ENCODE peak calls at places on chromosomes 12 and 14, in nine cellular contexts. D, P, S, A, W, U, M, K and Z are unnamed samples.

GRCh38 chr14:68144051-68144681 is 324.6 kb downstream of the RAD51B start:
- DNase-seq in D (no peak), P (peak), S (peak), A (no peak), W (no peak), U (no peak), M (no peak), K (no peak), Z (no peak)

GRCh38 chr12:121637231-121637914 is 11.0 kb downstream of the ORAI1 start:
- DNase-seq in D (no peak), P (no peak), S (no peak), A (no peak), W (peak), U (no peak), M (no peak), K (no peak), Z (peak)

GRCh38 chr14:75566321-75566720 is 12.1 kb upstream of the FLVCR2 start:
- DNase-seq in D (no peak), P (peak), S (no peak), A (no peak), W (peak), U (no peak), M (no peak), K (no peak), Z (no peak)

GRCh38 chr12:14892726-14893442 is 7.2 kb upstream of the MGP start:
- DNase-seq in D (no peak), P (peak), S (peak), A (no peak), W (no peak), U (no peak), M (peak), K (no peak), Z (peak)

GRCh38 chr14:24443053-24443683 is 592 bp upstream of the SDR39U1 start:
- DNase-seq in D (no peak), P (no peak), S (no peak), A (no peak), W (no peak), U (no peak), M (peak), K (no peak), Z (no peak)

GRCh38 chr12:132219323-132219722 is 75.1 kb downstream of the NOC4L start:
- DNase-seq in D (no peak), P (no peak), S (no peak), A (no peak), W (no peak), U (peak), M (no peak), K (no peak), Z (no peak)

GRCh38 chr12:103672401-103673119 is 85.5 kb downstream of the STAB2 start:
- DNase-seq in D (no peak), P (peak), S (no peak), A (no peak), W (no peak), U (no peak), M (no peak), K (no peak), Z (no peak)

GRCh38 chr12:76621582-76622024 is 62.0 kb upstream of the OSBPL8 start:
- DNase-seq in D (peak), P (peak), S (peak), A (peak), W (peak), U (peak), M (peak), K (peak), Z (peak)

GRCh38 chr14:92951912-92952471 is 29.0 kb downstream of the CHGA start:
- DNase-seq in D (peak), P (peak), S (peak), A (peak), W (peak), U (peak), M (peak), K (peak), Z (peak)

GRCh38 chr12:57756406-57757341 is 1.8 kb downstream of the MARCHF9 start:
- DNase-seq in D (no peak), P (no peak), S (peak), A (peak), W (peak), U (no peak), M (peak), K (no peak), Z (no peak)

GRCh38 chr12:109463776-109464175 is 13.3 kb downstream of the KCTD10 start:
- DNase-seq in D (no peak), P (peak), S (no peak), A (no peak), W (no peak), U (no peak), M (peak), K (no peak), Z (no peak)

GRCh38 chr12:98618952-98619351 is 25.5 kb downstream of the SLC25A3 start:
- DNase-seq in D (no peak), P (peak), S (no peak), A (no peak), W (no peak), U (no peak), M (no peak), K (no peak), Z (no peak)

GRCh38 chr12:6821674-6822433 is at the start of gene GPR162:
- DNase-seq in D (peak), P (no peak), S (peak), A (peak), W (no peak), U (peak), M (peak), K (no peak), Z (peak)

GRCh38 chr14:101620821-101621785 is 59.8 kb downstream of the DIO3 start:
- DNase-seq in D (no peak), P (no peak), S (no peak), A (no peak), W (no peak), U (no peak), M (no peak), K (no peak), Z (no peak)

GRCh38 chr12:110281549-110282342 is 699 bp downstream of the ATP2A2 start:
- DNase-seq in D (peak), P (peak), S (peak), A (peak), W (peak), U (peak), M (peak), K (no peak), Z (peak)

GRCh38 chr12:47717443-47718193 is 7.7 kb downstream of the ENDOU start:
- DNase-seq in D (peak), P (peak), S (peak), A (peak), W (peak), U (peak), M (peak), K (no peak), Z (peak)